ENCODE peak calls at places on chromosomes 2 and 18, in five cellular contexts. V, N, Z, R and W are unnamed samples.

GRCh38 chr18:21316296-21316695 is 74.3 kb downstream of the GREB1L start:
- DNase-seq in V (no peak), N (no peak), Z (no peak), R (no peak), W (no peak)

GRCh38 chr18:49335677-49336076 is 124.8 kb downstream of the DYM start:
- DNase-seq in V (no peak), N (no peak), Z (no peak), R (no peak), W (no peak)

GRCh38 chr2:86638712-86639111 is 15.0 kb upstream of the RNF103 start:
- DNase-seq in V (no peak), N (no peak), Z (no peak), R (no peak), W (no peak)

GRCh38 chr2:14451312-14451711 is 181.2 kb upstream of the LRATD1 start:
- DNase-seq in V (no peak), N (no peak), Z (no peak), R (no peak), W (no peak)

GRCh38 chr2:231457101-231457500 is 7.2 kb downstream of the NCL start:
- DNase-seq in V (no peak), N (no peak), Z (no peak), R (no peak), W (no peak)

GRCh38 chr2:189412330-189412953 is 28.8 kb upstream of the WDR75 start:
- DNase-seq in V (no peak), N (no peak), Z (no peak), R (no peak), W (no peak)

GRCh38 chr2:233489666-233490065 is 76.9 kb downstream of the USP40 start:
- DNase-seq in V (no peak), N (no peak), Z (no peak), R (no peak), W (no peak)

GRCh38 chr2:79717364-79718007 is 204.6 kb downstream of the CTNNA2 start:
- DNase-seq in V (no peak), N (no peak), Z (no peak), R (peak; percentile 9), W (no peak)

GRCh38 chr2:178413472-178414265 is 37.3 kb downstream of the PRKRA start:
- DNase-seq in V (peak; percentile 86), N (peak; percentile 25), Z (peak; percentile 79), R (peak; percentile 82), W (peak; percentile 63)
- TF ChIP-seq CTCF in V (no peak), N (no peak), Z (no peak), R (no peak), W (no peak)

GRCh38 chr18:28086530-28087172 is 90.3 kb downstream of the CDH2 start:
- DNase-seq in V (no peak), N (no peak), Z (no peak), R (no peak), W (no peak)
- TF ChIP-seq CTCF in V (no peak), N (no peak), Z (no peak), R (no peak), W (no peak)

DNA sequence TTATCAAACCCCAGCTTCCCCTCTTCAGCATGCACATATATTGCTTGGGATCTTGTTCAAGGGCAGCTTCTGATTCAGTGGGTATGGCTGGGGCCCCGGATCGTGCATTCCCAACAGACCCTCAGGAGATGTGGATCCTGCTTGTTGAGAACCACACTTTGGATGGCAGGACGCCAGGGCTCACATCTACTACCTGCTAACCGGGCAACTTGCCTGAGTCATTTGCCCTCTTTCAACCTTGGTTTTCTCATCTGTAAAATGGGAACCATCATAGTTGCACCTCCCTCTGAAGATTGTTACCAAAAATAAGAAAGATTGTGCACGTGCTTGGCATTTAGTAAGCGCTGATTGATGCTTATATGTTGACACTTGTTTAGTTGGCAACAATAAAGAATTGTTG is 154.6 kb downstream of the ACKR3 start:
- DNase-seq in V (no peak), N (no peak), Z (no peak), R (no peak), W (no peak)
- TF ChIP-seq CTCF in V (no peak), N (no peak), Z (no peak), R (no peak), W (no peak)

GRCh38 chr18:9630444-9630843 is 16.1 kb upstream of the PPP4R1 start:
- DNase-seq in V (no peak), N (no peak), Z (no peak), R (no peak), W (no peak)
- TF ChIP-seq CTCF in V (no peak), N (no peak), Z (no peak), R (no peak), W (no peak)

GRCh38 chr2:121888189-121888557 is 132.7 kb downstream of the TSN start:
- DNase-seq in V (no peak), N (no peak), Z (peak; percentile 43), R (no peak), W (no peak)
- TF ChIP-seq CTCF in V (peak; percentile 24), N (no peak), Z (peak; percentile 68), R (peak; percentile 9), W (no peak)

GRCh38 chr18:31066267-31066666 is 23.7 kb upstream of the DSC3 start:
- DNase-seq in V (no peak), N (no peak), Z (no peak), R (no peak), W (no peak)
- TF ChIP-seq CTCF in V (no peak), N (no peak), Z (no peak), R (no peak), W (no peak)

GRCh38 chr2:101519173-101519492 is 44.2 kb upstream of the RFX8 start:
- DNase-seq in V (no peak), N (no peak), Z (no peak), R (no peak), W (no peak)

GRCh38 chr2:101517753-101518152 is 42.8 kb upstream of the RFX8 start:
- DNase-seq in V (no peak), N (no peak), Z (no peak), R (no peak), W (no peak)

GRCh38 chr2:101516833-101517690 is 42.1 kb upstream of the RFX8 start:
- DNase-seq in V (no peak), N (no peak), Z (no peak), R (no peak), W (no peak)

GRCh38 chr2:101520246-101520645 is 45.3 kb upstream of the RFX8 start:
- DNase-seq in V (no peak), N (no peak), Z (no peak), R (no peak), W (no peak)

DNA sequence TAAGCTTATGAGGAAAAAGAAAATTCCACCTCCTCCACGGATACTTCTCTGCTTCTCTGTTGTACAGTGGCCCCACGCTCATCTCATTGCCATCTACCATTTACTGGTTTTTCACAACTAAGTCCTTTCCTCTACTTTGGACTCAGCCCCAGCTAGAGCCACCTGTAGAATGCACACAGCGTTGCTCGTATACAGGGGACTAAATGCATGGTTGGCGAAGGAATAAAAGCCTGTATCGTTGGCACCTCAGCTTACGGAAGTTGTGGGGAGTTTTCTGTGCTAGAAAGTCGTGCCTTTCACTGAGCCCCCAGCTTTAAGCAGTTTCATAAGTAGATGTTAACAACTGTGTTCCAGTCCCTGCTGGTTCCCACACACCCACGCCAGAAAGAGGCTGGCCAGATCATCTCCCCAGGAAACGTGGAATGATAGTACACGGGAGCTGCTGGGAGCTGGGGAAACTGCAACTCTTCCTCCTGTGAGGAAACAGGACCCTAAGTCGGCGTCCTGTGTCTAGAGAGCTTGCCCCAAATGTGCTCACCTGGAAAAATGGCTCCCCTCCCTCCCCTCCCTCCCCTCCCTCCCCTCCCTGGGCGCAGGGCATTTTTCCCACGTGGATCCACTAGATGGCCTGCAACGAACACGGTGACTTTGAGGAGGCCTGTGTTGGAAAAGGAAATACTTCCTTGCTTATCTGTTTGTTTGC is 43.7 kb upstream of the RFX8 start:
- DNase-seq in V (no peak), N (no peak), Z (no peak), R (no peak), W (no peak)
- TF ChIP-seq CTCF in V (peak; percentile 31), N (no peak), Z (peak; percentile 45), R (peak; percentile 40), W (no peak)